ENCODE peak calls at places on chromosomes 11 and 22, in five cellular contexts. T is neural crest cell, J is A673, F is upper lobe of right lung, R is neural progenitor cell. N is an unnamed sample.

GRCh38 chr22:42979606-42980005 is 35.3 kb downstream of the PACSIN2 start:
- DNase-seq in J (no peak), F (no peak), T (no peak), R (no peak), N (no peak)

GRCh38 chr11:128695539-128696221 is 1.8 kb downstream of the FLI1 start:
- DNase-seq in J (no peak), F (no peak), T (no peak), R (no peak), N (no peak)

GRCh38 chr22:16954060-16954403 is 54.0 kb downstream of the GAB4 start:
- DNase-seq in R (no peak), T (no peak), F (no peak), J (no peak), N (peak)

GRCh38 chr11:45104790-45105084 is 41.7 kb upstream of the PRDM11 start:
- DNase-seq in F (no peak), R (no peak), J (no peak), T (no peak), N (no peak)

GRCh38 chr11:128483211-128483788 is 104.1 kb downstream of the ETS1 start:
- DNase-seq in T (no peak), R (no peak), F (no peak), J (no peak), N (no peak)

GRCh38 chr11:122032317-122032716 is 83.7 kb downstream of the BLID start:
- DNase-seq in R (no peak), J (no peak), F (no peak), T (no peak), N (no peak)

GRCh38 chr11:34174411-34175041 is 69.1 kb downstream of the NAT10 start:
- DNase-seq in J (peak), R (peak), F (peak), T (peak), N (no peak)

GRCh38 chr11:44977493-44977984 is 26.9 kb upstream of the TP53I11 start:
- DNase-seq in T (no peak), F (no peak), J (peak), R (peak), N (peak)

GRCh38 chr11:17382046-17382728 is 6.3 kb downstream of the KCNJ11 start:
- DNase-seq in F (no peak), T (no peak), J (no peak), R (no peak), N (no peak)

GRCh38 chr11:20388096-20389055 is 860 bp downstream of the PRMT3 start:
- DNase-seq in T (no peak), J (peak), R (no peak), F (no peak), N (no peak)

GRCh38 chr11:71266114-71266833 is 13.9 kb upstream of the SHANK2 start:
- DNase-seq in R (no peak), T (no peak), F (peak), J (no peak), N (no peak)

GRCh38 chr11:58639103-58639502 is 16.6 kb downstream of the CNTF start:
- DNase-seq in R (no peak), T (no peak), J (no peak), F (no peak), N (no peak)

GRCh38 chr22:23289130-23289503 is 108.8 kb downstream of the BCR start:
- DNase-seq in F (no peak), J (no peak), T (no peak), R (no peak), N (no peak)

GRCh38 chr11:47389577-47390072 is 11.3 kb upstream of the SPI1 start:
- DNase-seq in F (peak), J (no peak), T (no peak), R (no peak), N (no peak)

GRCh38 chr22:17164392-17165024 is 5.4 kb upstream of the HDHD5 start:
- DNase-seq in J (peak), T (no peak), R (no peak), F (no peak), N (no peak)

GRCh38 chr11:119592642-119593041 is 136.4 kb downstream of the NECTIN1 start:
- DNase-seq in F (no peak), J (no peak), T (no peak), R (no peak), N (no peak)

GRCh38 chr11:32643526-32643925 is 59.9 kb downstream of the EIF3M start:
- DNase-seq in T (no peak), F (no peak), J (no peak), R (no peak), N (no peak)

GRCh38 chr22:38674888-38675287 is 6.9 kb upstream of the TOMM22 start:
- DNase-seq in F (no peak), R (no peak), T (no peak), J (no peak), N (no peak)

GRCh38 chr11:14179126-14179820 is 179.7 kb downstream of the RRAS2 start:
- DNase-seq in T (no peak), R (no peak), J (no peak), F (no peak), N (no peak)

GRCh38 chr11:18844753-18845367 is 53.3 kb upstream of the PTPN5 start:
- DNase-seq in J (peak), T (no peak), R (peak), F (no peak), N (no peak)

GRCh38 chr11:117822522-117823033 is 2.0 kb downstream of the FXYD2 start:
- DNase-seq in R (no peak), J (no peak), T (no peak), F (peak), N (peak)

GRCh38 chr22:37225481-37225880 is 13.2 kb upstream of the SSTR3 start:
- DNase-seq in T (no peak), J (peak), F (no peak), R (no peak), N (no peak)
- TF ChIP-seq CTCF in T (no peak), J (peak), F (no peak), R (no peak), N (peak)

DNA sequence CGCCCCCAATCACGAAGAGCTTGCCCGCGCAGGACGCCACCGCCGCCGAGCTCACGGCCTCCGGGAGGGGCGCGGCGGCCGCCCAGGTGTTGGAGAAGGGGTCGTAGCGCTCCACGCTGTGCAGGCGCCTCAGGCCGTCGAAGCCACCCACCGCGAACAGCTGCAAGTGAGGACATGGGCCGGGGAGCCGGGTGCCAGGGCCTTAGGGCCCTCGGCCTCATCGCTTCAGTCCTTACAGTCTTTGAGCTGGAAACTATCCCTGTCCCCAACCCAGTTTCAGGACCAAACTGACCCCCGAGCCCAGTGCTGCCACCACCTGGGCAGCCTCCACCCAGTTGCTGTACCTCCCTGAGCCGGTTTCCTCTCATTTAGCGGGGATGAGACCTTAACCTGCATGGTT is 7.6 kb downstream of the KLHL35 start:
- DNase-seq in R (peak), F (no peak), J (no peak), T (no peak), N (no peak)
- TF ChIP-seq CTCF in R (peak), F (no peak), J (peak), T (peak), N (peak)

DNA sequence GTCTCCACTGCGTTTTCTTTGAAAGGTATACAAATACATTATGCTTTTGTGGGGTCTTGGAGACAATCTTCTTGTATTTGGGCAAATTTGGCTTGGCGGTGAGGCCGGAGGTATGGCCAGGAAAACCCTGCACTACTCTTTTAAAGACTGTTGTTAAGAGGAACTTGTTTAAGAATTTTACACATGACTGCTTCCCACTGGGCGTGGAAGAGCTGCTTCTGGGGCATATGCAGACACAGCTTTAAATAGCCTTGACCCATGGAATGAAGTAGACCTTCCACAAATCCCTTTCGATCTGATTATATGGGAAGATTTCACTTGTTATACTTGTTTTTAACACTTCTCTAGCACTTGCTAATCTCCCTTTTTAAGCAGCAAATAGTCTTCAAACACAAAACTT is 453.6 kb downstream of the MN1 start:
- DNase-seq in T (no peak), J (no peak), F (no peak), R (peak), N (no peak)
- TF ChIP-seq CTCF in T (no peak), J (no peak), F (no peak), R (no peak), N (no peak)

DNA sequence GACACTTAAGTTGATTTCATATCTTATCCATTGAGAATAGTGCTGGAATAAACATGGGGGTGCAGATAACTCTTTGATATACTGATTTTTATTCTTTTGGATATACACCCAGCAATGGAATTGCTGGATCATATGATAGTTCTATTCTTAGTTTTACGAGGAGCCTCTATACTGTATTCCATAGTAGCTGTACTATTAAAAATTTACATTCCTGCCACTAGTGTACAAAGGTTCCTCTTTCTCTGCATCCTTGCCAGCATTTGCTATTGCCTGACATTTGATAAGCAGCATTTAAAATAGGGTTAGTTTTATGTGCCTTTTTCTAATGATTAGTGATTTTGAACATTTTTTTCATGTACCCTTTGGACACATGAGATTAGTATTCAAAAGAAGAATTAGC is 554.2 kb downstream of the JRKL start:
- DNase-seq in T (no peak), J (peak), F (no peak), R (no peak), N (no peak)
- TF ChIP-seq CTCF in T (no peak), J (no peak), F (no peak), R (peak), N (peak)

GRCh38 chr11:123323482-123324056 is 106.5 kb upstream of the GRAMD1B start:
- DNase-seq in F (no peak), J (no peak), R (no peak), T (no peak), N (no peak)
- TF ChIP-seq CTCF in F (no peak), J (no peak), R (no peak), T (no peak), N (no peak)

DNA sequence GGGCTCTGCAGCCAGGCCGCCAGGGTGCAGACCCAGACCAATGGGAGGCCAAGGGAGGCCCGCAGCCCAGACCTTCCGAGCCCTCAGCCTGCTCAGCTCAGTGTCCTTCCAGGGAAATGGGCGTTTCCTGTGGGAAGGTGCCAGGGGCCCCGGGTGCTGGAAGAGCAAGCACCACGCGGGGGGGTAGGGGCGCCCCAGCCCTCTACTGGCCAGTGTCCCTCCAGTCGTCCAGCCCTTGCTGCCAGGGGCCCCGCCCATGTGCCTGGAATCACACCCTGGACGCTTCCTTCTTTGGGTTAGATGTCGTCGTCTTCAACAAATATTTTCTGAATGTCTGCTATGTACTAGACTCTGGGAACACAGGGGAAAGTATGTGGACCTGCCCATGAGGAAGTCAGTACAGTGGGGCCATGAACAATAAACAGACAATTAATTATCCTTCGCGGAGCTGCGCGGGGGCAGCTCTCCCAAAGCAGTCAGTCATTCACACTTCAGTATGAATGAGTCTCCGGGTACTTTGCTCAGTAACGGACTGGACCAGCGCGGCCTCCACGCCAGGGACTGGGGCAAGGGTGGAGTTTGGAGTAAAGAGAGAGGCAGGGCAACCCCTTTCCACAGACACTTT is 60.2 kb downstream of the CDKN1C start:
- DNase-seq in T (no peak), F (peak), J (no peak), R (no peak), N (no peak)
- TF ChIP-seq CTCF in T (no peak), F (peak), J (no peak), R (no peak), N (peak)

GRCh38 chr11:8814209-8814922 is 96.6 kb upstream of the AKIP1 start:
- DNase-seq in T (no peak), R (no peak), F (no peak), J (peak), N (no peak)

GRCh38 chr11:8813658-8814057 is 97.3 kb upstream of the AKIP1 start:
- DNase-seq in T (peak), J (peak), R (peak), F (peak), N (no peak)

GRCh38 chr11:8810331-8811301 is 100.4 kb upstream of the AKIP1 start:
- DNase-seq in J (peak), F (peak), R (peak), T (peak), N (no peak)

GRCh38 chr11:8811571-8811970 is 99.4 kb upstream of the AKIP1 start:
- DNase-seq in T (no peak), J (no peak), R (no peak), F (no peak), N (no peak)

DNA sequence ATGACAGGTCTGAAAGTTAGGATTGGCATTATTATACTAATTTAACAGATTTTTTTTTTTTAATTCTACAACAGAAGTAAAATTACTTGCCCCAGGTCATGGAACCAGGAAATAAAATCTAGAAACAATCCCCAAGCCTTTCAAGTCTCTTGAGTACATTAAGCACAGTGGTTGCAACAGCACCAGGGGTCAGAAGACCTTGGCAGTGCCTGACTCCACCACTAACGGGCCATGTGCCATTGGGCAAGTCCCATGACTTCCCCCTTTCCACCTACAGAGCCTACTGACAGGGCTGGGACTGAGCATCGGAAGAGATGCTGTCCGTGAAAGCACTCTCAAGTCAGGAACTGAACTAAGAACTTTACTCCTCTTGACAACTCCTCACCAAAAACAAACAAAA is 98.6 kb upstream of the AKIP1 start:
- DNase-seq in R (no peak), J (no peak), T (no peak), F (peak), N (no peak)
- TF ChIP-seq CTCF in R (no peak), J (no peak), T (no peak), F (no peak), N (no peak)

GRCh38 chr11:94302806-94303205 is 1.6 kb upstream of the IZUMO1R start:
- DNase-seq in F (no peak), T (no peak), R (no peak), J (no peak), N (no peak)

GRCh38 chr11:94303884-94304459 is 408 bp upstream of the IZUMO1R start:
- DNase-seq in F (no peak), R (no peak), T (no peak), J (no peak), N (no peak)

GRCh38 chr11:94295534-94295933 is 8.8 kb upstream of the IZUMO1R start:
- DNase-seq in T (no peak), F (no peak), J (no peak), R (peak), N (no peak)

GRCh38 chr11:94297967-94298576 is 6.3 kb upstream of the IZUMO1R start:
- DNase-seq in T (no peak), F (no peak), R (no peak), J (no peak), N (no peak)
- TF ChIP-seq CTCF in T (no peak), F (no peak), R (peak), J (peak), N (no peak)

GRCh38 chr11:133597236-133597635 is 64.9 kb upstream of the OPCML start:
- DNase-seq in F (no peak), T (no peak), J (no peak), R (no peak), N (no peak)

GRCh38 chr11:133600876-133601275 is 68.6 kb upstream of the OPCML start:
- DNase-seq in F (no peak), J (no peak), T (no peak), R (no peak), N (no peak)

GRCh38 chr11:133595998-133596590 is 63.8 kb upstream of the OPCML start:
- DNase-seq in F (no peak), J (no peak), R (no peak), T (no peak), N (no peak)

DNA sequence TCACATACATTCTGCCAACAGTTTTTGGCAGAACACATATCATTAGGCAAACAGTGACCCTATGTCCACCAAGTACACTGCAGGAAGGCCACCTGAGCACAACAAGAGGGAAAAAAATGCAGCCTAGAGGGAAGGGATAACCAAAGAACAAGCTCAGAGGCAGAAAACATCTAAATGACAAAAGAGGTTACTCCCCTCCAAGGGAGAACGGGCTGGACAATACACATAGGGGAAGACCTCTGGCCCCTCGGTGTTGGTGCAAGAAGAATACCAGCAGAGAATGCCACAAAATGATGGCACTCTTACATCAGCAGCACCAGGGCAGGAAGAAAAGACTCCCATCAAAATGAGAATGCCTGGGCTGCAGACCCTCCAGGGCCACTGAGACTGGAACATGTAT is 66.6 kb upstream of the OPCML start:
- DNase-seq in T (no peak), J (no peak), R (peak), F (no peak), N (no peak)
- TF ChIP-seq CTCF in T (no peak), J (no peak), R (no peak), F (no peak), N (no peak)

N was measured in chondrocyte.